ENCODE peak calls at places on chromosomes 13 and 19, in seven cellular contexts. One of them, this sample, is unnamed.

GRCh38 chr19:33714149-33714548 is 82.5 kb upstream of the KCTD15 start:
- DNase-seq in PC-9: no peak
- DNase-seq in mammary epithelial cell: no peak
- DNase-seq in HepG2: no peak
- DNase-seq in HCT116: no peak
- DNase-seq in neural progenitor cell: no peak
- DNase-seq in PC-3: no peak
- DNase-seq in this sample: no peak

GRCh38 chr19:19599190-19599535 is 19.3 kb downstream of the PBX4 start:
- DNase-seq in PC-3: no peak
- DNase-seq in HCT116: no peak
- DNase-seq in PC-9: no peak
- DNase-seq in HepG2: no peak
- DNase-seq in neural progenitor cell: no peak
- DNase-seq in mammary epithelial cell: no peak
- DNase-seq in this sample: no peak

GRCh38 chr13:70310720-70311119 is 202.5 kb upstream of the KLHL1 start:
- DNase-seq in PC-3: peak; percentile 63
- DNase-seq in PC-9: no peak
- DNase-seq in mammary epithelial cell: peak; percentile 14
- DNase-seq in HepG2: peak; percentile 58
- DNase-seq in HCT116: peak; percentile 26
- DNase-seq in neural progenitor cell: peak; percentile 46
- DNase-seq in this sample: peak; percentile 32

GRCh38 chr13:24670927-24671326 is 9.3 kb upstream of the ATP12A start:
- DNase-seq in HepG2: no peak
- DNase-seq in neural progenitor cell: peak; percentile 77
- DNase-seq in PC-3: peak; percentile 54
- DNase-seq in PC-9: no peak
- DNase-seq in HCT116: peak; percentile 75
- DNase-seq in mammary epithelial cell: no peak
- DNase-seq in this sample: no peak

GRCh38 chr13:111531505-111531904 is 211.1 kb downstream of the TEX29 start:
- DNase-seq in neural progenitor cell: no peak
- DNase-seq in HCT116: peak; percentile 6
- DNase-seq in PC-9: no peak
- DNase-seq in mammary epithelial cell: no peak
- DNase-seq in PC-3: peak; percentile 26
- DNase-seq in HepG2: no peak
- DNase-seq in this sample: no peak

GRCh38 chr19:30165228-30165813 is 206.9 kb upstream of the ZNF536 start:
- DNase-seq in PC-3: no peak
- DNase-seq in mammary epithelial cell: no peak
- DNase-seq in PC-9: no peak
- DNase-seq in neural progenitor cell: no peak
- DNase-seq in HCT116: no peak
- DNase-seq in HepG2: no peak
- DNase-seq in this sample: no peak

GRCh38 chr13:99656092-99656745 is 154.9 kb downstream of the TM9SF2 start:
- DNase-seq in HepG2: peak; percentile 57
- DNase-seq in HCT116: peak; percentile 55
- DNase-seq in PC-3: peak; percentile 72
- DNase-seq in neural progenitor cell: peak; percentile 89
- DNase-seq in mammary epithelial cell: peak; percentile 43
- DNase-seq in PC-9: peak; percentile 53
- DNase-seq in this sample: peak; percentile 64

GRCh38 chr13:94028234-94029145 is 451.0 kb downstream of the DCT start:
- DNase-seq in PC-9: no peak
- DNase-seq in HCT116: no peak
- DNase-seq in neural progenitor cell: no peak
- DNase-seq in PC-3: no peak
- DNase-seq in mammary epithelial cell: no peak
- DNase-seq in HepG2: peak; percentile 9
- DNase-seq in this sample: no peak

GRCh38 chr13:31739226-31739625 is at the start of gene RXFP2:
- DNase-seq in PC-9: no peak
- DNase-seq in PC-3: no peak
- DNase-seq in mammary epithelial cell: no peak
- DNase-seq in HepG2: no peak
- DNase-seq in HCT116: no peak
- DNase-seq in neural progenitor cell: no peak
- DNase-seq in this sample: no peak

GRCh38 chr13:52615817-52616216 is 26.4 kb upstream of the HNRNPA1L2 start:
- DNase-seq in HCT116: no peak
- DNase-seq in mammary epithelial cell: no peak
- DNase-seq in neural progenitor cell: no peak
- DNase-seq in PC-9: no peak
- DNase-seq in HepG2: peak; percentile 43
- DNase-seq in PC-3: no peak
- DNase-seq in this sample: peak; percentile 28

GRCh38 chr19:30371960-30372824 is at the start of gene ZNF536:
- DNase-seq in PC-9: no peak
- DNase-seq in HepG2: no peak
- DNase-seq in mammary epithelial cell: no peak
- DNase-seq in neural progenitor cell: peak; percentile 13
- DNase-seq in HCT116: no peak
- DNase-seq in PC-3: no peak
- DNase-seq in this sample: no peak

GRCh38 chr19:41296323-41296935 is 13.5 kb upstream of the CCDC97 start:
- DNase-seq in PC-3: peak; percentile 60
- DNase-seq in mammary epithelial cell: peak; percentile 91
- DNase-seq in neural progenitor cell: no peak
- DNase-seq in HCT116: no peak
- DNase-seq in HepG2: no peak
- DNase-seq in PC-9: peak; percentile 49
- DNase-seq in this sample: peak; percentile 64

GRCh38 chr13:64073203-64073602 is 2657.6 kb upstream of the PCDH20 start:
- DNase-seq in PC-9: no peak
- DNase-seq in neural progenitor cell: no peak
- DNase-seq in PC-3: no peak
- DNase-seq in HepG2: peak; percentile 3
- DNase-seq in HCT116: no peak
- DNase-seq in mammary epithelial cell: no peak
- DNase-seq in this sample: no peak

GRCh38 chr19:42246143-42246868 is 3.9 kb upstream of the GSK3A start:
- DNase-seq in HepG2: no peak
- DNase-seq in PC-3: peak; percentile 63
- DNase-seq in neural progenitor cell: peak; percentile 80
- DNase-seq in HCT116: no peak
- DNase-seq in mammary epithelial cell: peak; percentile 57
- DNase-seq in PC-9: no peak
- DNase-seq in this sample: no peak

GRCh38 chr13:43128504-43128929 is 105.1 kb downstream of the DNAJC15 start:
- DNase-seq in HCT116: no peak
- DNase-seq in neural progenitor cell: no peak
- DNase-seq in PC-3: no peak
- DNase-seq in PC-9: no peak
- DNase-seq in mammary epithelial cell: no peak
- DNase-seq in HepG2: no peak
- DNase-seq in this sample: no peak

GRCh38 chr13:47081850-47082249 is 185.0 kb upstream of the HTR2A start:
- DNase-seq in HCT116: no peak
- DNase-seq in PC-9: no peak
- DNase-seq in mammary epithelial cell: no peak
- DNase-seq in HepG2: no peak
- DNase-seq in PC-3: no peak
- DNase-seq in neural progenitor cell: no peak
- DNase-seq in this sample: no peak

GRCh38 chr13:33690321-33690720 is 127.6 kb upstream of the RFC3 start:
- DNase-seq in HepG2: no peak
- DNase-seq in PC-3: no peak
- DNase-seq in neural progenitor cell: no peak
- DNase-seq in HCT116: no peak
- DNase-seq in mammary epithelial cell: no peak
- DNase-seq in PC-9: no peak
- DNase-seq in this sample: no peak

DNA sequence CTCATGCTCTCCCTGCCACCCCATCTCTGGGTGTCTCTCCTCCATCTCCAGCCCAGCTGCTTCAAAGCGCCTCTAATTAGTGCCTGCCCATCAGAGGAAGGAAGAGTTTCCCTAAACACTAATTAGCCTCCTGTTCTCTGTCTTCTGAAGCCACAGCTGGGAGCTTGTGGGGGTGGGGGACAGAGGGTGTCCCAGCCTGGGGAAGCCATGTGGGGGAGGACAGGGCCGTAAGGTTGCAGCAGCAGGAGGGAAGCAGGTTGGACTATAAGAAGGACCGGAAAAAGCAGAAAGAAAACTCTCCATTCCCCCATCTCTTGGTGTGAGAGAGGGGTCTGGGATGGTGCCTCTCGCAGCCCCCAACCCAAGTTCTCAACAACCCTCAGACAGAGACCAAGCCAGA is 26.2 kb downstream of the SLC8A2 start:
- DNase-seq in HCT116: no peak
- DNase-seq in PC-3: no peak
- DNase-seq in HepG2: no peak
- DNase-seq in mammary epithelial cell: no peak
- DNase-seq in PC-9: no peak
- DNase-seq in neural progenitor cell: no peak
- DNase-seq in this sample: no peak
- TF ChIP-seq EZH2 in HCT116: no peak
- TF ChIP-seq EZH2 in PC-3: no peak
- TF ChIP-seq EZH2 in HepG2: no peak
- TF ChIP-seq EZH2 in mammary epithelial cell: no peak
- TF ChIP-seq EZH2 in PC-9: no peak
- TF ChIP-seq EZH2 in neural progenitor cell: no peak
- TF ChIP-seq EZH2 in this sample: no peak

GRCh38 chr13:23022667-23023066 is 158.1 kb upstream of the SGCG start:
- DNase-seq in HepG2: no peak
- DNase-seq in neural progenitor cell: no peak
- DNase-seq in mammary epithelial cell: no peak
- DNase-seq in PC-3: no peak
- DNase-seq in HCT116: no peak
- DNase-seq in PC-9: no peak
- DNase-seq in this sample: no peak
- H2AFZ ChIP-seq in HepG2: no peak overlapping the region
- H2AFZ ChIP-seq in neural progenitor cell: no peak overlapping the region
- H2AFZ ChIP-seq in mammary epithelial cell: no peak overlapping the region
- H2AFZ ChIP-seq in PC-3: no peak overlapping the region
- H2AFZ ChIP-seq in HCT116: no peak overlapping the region
- H2AFZ ChIP-seq in PC-9: no peak overlapping the region
- H2AFZ ChIP-seq in this sample: no peak overlapping the region

DNA sequence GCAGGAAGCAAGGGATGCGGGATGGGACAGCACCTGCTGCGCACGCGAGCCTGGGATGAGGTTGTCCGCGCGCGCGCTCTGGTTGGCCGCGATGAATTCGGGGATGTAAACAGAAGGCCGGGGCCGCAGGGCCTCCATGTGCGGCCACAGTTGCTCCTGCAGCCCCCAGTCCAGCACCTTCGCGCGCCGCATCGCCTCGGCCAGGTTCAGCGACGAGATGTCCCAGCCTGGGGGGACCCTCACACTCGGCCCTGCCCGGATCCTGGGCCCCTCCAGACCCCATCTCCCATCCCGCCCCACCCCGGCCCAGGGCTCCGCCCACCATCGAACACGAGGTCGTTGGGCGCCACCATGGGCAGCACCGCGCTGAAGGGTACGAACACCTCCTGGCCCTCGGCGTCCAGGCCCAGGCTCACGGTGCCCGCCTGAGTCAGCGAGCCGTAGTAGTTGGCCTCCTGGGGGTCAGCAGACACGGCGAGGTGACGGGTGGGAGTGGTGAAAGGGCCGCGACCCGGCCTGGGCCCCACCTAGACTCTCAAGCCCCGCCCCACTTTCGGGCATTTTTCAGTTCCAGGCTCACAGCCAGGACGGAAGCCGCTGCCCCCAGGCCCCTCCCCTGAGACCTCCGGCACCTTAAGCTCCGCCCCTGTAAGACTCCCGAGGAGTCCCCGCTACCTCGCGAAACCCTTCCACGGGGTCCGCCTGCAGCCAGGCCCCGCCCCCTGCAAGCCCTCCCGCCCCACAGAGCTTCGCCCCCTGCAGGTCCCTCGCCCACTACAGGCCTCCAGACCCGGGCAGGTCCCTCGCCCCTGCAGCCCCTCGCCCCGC is 1.1 kb downstream of the ISYNA1 start:
- DNase-seq in PC-3: peak; percentile 38
- DNase-seq in mammary epithelial cell: no peak
- DNase-seq in PC-9: peak; percentile 75
- DNase-seq in HCT116: no peak
- DNase-seq in neural progenitor cell: peak; percentile 92
- DNase-seq in HepG2: peak; percentile 57
- DNase-seq in this sample: peak; percentile 30
- TF ChIP-seq EZH2 in PC-3: no peak
- TF ChIP-seq EZH2 in mammary epithelial cell: no peak
- TF ChIP-seq EZH2 in PC-9: no peak
- TF ChIP-seq EZH2 in HCT116: no peak
- TF ChIP-seq EZH2 in neural progenitor cell: no peak
- TF ChIP-seq EZH2 in HepG2: no peak
- TF ChIP-seq EZH2 in this sample: no peak

DNA sequence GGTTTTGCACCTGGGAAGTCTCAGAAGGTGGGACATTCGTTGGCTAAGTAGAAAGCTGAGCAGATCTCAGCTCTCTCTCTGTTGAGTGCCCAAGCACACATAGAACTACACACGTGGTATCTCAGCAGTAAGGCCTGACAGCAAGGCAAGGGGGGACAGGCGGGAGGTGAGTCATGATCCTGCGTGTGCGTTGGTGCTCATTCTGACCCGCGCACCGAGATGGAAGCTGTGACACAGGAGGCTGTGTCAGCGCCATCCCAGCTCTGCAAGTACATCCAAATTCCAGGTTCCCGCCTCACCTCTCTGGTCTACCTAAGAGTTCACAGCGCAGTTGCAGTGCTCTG is 135.7 kb downstream of the USP12 start:
- DNase-seq in PC-9: peak; percentile 42
- DNase-seq in HepG2: no peak
- DNase-seq in mammary epithelial cell: peak; percentile 9
- DNase-seq in PC-3: peak; percentile 76
- DNase-seq in neural progenitor cell: no peak
- DNase-seq in HCT116: peak; percentile 31
- DNase-seq in this sample: no peak
- H2AFZ ChIP-seq in PC-9: no peak overlapping the region
- H2AFZ ChIP-seq in HepG2: no peak overlapping the region
- H2AFZ ChIP-seq in mammary epithelial cell: no peak overlapping the region
- H2AFZ ChIP-seq in PC-3: peak overlapping the region; percentile 70
- H2AFZ ChIP-seq in neural progenitor cell: no peak overlapping the region
- H2AFZ ChIP-seq in HCT116: peak overlapping the region; percentile 55
- H2AFZ ChIP-seq in this sample: no peak overlapping the region

GRCh38 chr19:8342316-8342683 is 762 bp downstream of the KANK3 start:
- DNase-seq in neural progenitor cell: no peak
- DNase-seq in PC-9: no peak
- DNase-seq in PC-3: no peak
- DNase-seq in HCT116: no peak
- DNase-seq in mammary epithelial cell: no peak
- DNase-seq in HepG2: no peak
- DNase-seq in this sample: no peak

GRCh38 chr19:8338835-8339234 is 4.2 kb downstream of the KANK3 start:
- DNase-seq in PC-3: no peak
- DNase-seq in HepG2: no peak
- DNase-seq in PC-9: no peak
- DNase-seq in mammary epithelial cell: no peak
- DNase-seq in HCT116: no peak
- DNase-seq in neural progenitor cell: no peak
- DNase-seq in this sample: no peak

GRCh38 chr19:8343483-8343844 is 402 bp upstream of the KANK3 start:
- DNase-seq in PC-9: no peak
- DNase-seq in HepG2: no peak
- DNase-seq in PC-3: no peak
- DNase-seq in mammary epithelial cell: no peak
- DNase-seq in neural progenitor cell: no peak
- DNase-seq in HCT116: no peak
- DNase-seq in this sample: no peak

GRCh38 chr19:8340341-8341096 is 2.5 kb downstream of the KANK3 start:
- DNase-seq in HCT116: no peak
- DNase-seq in PC-3: no peak
- DNase-seq in mammary epithelial cell: no peak
- DNase-seq in PC-9: no peak
- DNase-seq in neural progenitor cell: peak; percentile 44
- DNase-seq in HepG2: no peak
- DNase-seq in this sample: no peak

GRCh38 chr19:8342684-8343482 is at the start of gene KANK3:
- DNase-seq in HepG2: peak; percentile 90
- DNase-seq in PC-3: peak; percentile 99
- DNase-seq in PC-9: peak; percentile 92
- DNase-seq in neural progenitor cell: peak; percentile 97
- DNase-seq in HCT116: peak; percentile 97
- DNase-seq in mammary epithelial cell: peak; percentile 90
- DNase-seq in this sample: peak; percentile 94
- TF ChIP-seq EZH2 in HepG2: no peak
- TF ChIP-seq EZH2 in PC-3: no peak
- TF ChIP-seq EZH2 in PC-9: no peak
- TF ChIP-seq EZH2 in neural progenitor cell: peak; percentile 81
- TF ChIP-seq EZH2 in HCT116: no peak
- TF ChIP-seq EZH2 in mammary epithelial cell: no peak
- TF ChIP-seq EZH2 in this sample: no peak